ENCODE peak calls at places on chromosomes 1 and 21, in eight cellular contexts. One of them, this sample, is unnamed.
A peak's percentile ranks its signal among the peaks of the same experiment; 100 is the strongest.

GRCh38 chr1:20530901-20531300 is 21.5 kb upstream of the FAM43B start:
- DNase-seq in GM23338: no peak
- DNase-seq in OCI-LY7: no peak
- DNase-seq in GM23248: peak; percentile 40
- DNase-seq in PC-3: peak; percentile 30
- DNase-seq in neural progenitor cell: no peak
- DNase-seq in SK-N-SH: no peak
- DNase-seq in MM.1S: no peak
- DNase-seq in this sample: no peak

GRCh38 chr1:71294178-71294577 is 213.3 kb upstream of the ZRANB2 start:
- DNase-seq in GM23338: no peak
- DNase-seq in OCI-LY7: no peak
- DNase-seq in GM23248: peak; percentile 66
- DNase-seq in PC-3: no peak
- DNase-seq in neural progenitor cell: no peak
- DNase-seq in SK-N-SH: no peak
- DNase-seq in MM.1S: no peak
- DNase-seq in this sample: no peak

GRCh38 chr1:2091611-2092604 is 41.7 kb downstream of the PRKCZ start:
- DNase-seq in GM23338: peak; percentile 83
- DNase-seq in OCI-LY7: peak; percentile 26
- DNase-seq in GM23248: peak; percentile 58
- DNase-seq in PC-3: no peak
- DNase-seq in neural progenitor cell: peak; percentile 74
- DNase-seq in SK-N-SH: no peak
- DNase-seq in MM.1S: peak; percentile 35
- DNase-seq in this sample: peak; percentile 34

GRCh38 chr1:248872752-248873408 is 14.0 kb upstream of the ZNF692 start:
- DNase-seq in GM23338: peak; percentile 89
- DNase-seq in OCI-LY7: peak; percentile 73
- DNase-seq in GM23248: peak; percentile 83
- DNase-seq in PC-3: peak; percentile 81
- DNase-seq in neural progenitor cell: peak; percentile 86
- DNase-seq in SK-N-SH: peak; percentile 68
- DNase-seq in MM.1S: peak; percentile 76
- DNase-seq in this sample: peak; percentile 73

GRCh38 chr1:174800221-174800791 is 199.4 kb upstream of the CACYBP start:
- DNase-seq in GM23338: peak; percentile 35
- DNase-seq in OCI-LY7: peak; percentile 24
- DNase-seq in GM23248: peak; percentile 39
- DNase-seq in PC-3: no peak
- DNase-seq in neural progenitor cell: peak; percentile 23
- DNase-seq in SK-N-SH: peak; percentile 43
- DNase-seq in MM.1S: no peak
- DNase-seq in this sample: peak; percentile 10

GRCh38 chr21:15552914-15553491 is 176.8 kb upstream of the USP25 start:
- DNase-seq in GM23338: peak; percentile 45
- DNase-seq in OCI-LY7: peak; percentile 23
- DNase-seq in GM23248: peak; percentile 62
- DNase-seq in PC-3: peak; percentile 61
- DNase-seq in neural progenitor cell: no peak
- DNase-seq in SK-N-SH: no peak
- DNase-seq in MM.1S: no peak
- DNase-seq in this sample: peak; percentile 10

GRCh38 chr1:41500781-41501518 is 16.5 kb upstream of the EDN2 start:
- DNase-seq in GM23338: no peak
- DNase-seq in OCI-LY7: no peak
- DNase-seq in GM23248: no peak
- DNase-seq in PC-3: no peak
- DNase-seq in neural progenitor cell: no peak
- DNase-seq in SK-N-SH: no peak
- DNase-seq in MM.1S: no peak
- DNase-seq in this sample: no peak

GRCh38 chr1:64508521-64509096 is 38.7 kb downstream of the CACHD1 start:
- DNase-seq in GM23338: no peak
- DNase-seq in OCI-LY7: no peak
- DNase-seq in GM23248: no peak
- DNase-seq in PC-3: no peak
- DNase-seq in neural progenitor cell: peak; percentile 43
- DNase-seq in SK-N-SH: no peak
- DNase-seq in MM.1S: no peak
- DNase-seq in this sample: no peak

GRCh38 chr1:169086603-169087455 is 19.7 kb upstream of the ATP1B1 start:
- DNase-seq in GM23338: no peak
- DNase-seq in OCI-LY7: no peak
- DNase-seq in GM23248: peak; percentile 32
- DNase-seq in PC-3: no peak
- DNase-seq in neural progenitor cell: no peak
- DNase-seq in SK-N-SH: no peak
- DNase-seq in MM.1S: no peak
- DNase-seq in this sample: peak; percentile 74

GRCh38 chr1:239288964-239289535 is 97.3 kb upstream of the CHRM3 start:
- DNase-seq in GM23338: no peak
- DNase-seq in OCI-LY7: no peak
- DNase-seq in GM23248: no peak
- DNase-seq in PC-3: peak; percentile 20
- DNase-seq in neural progenitor cell: no peak
- DNase-seq in SK-N-SH: no peak
- DNase-seq in MM.1S: no peak
- DNase-seq in this sample: no peak

GRCh38 chr1:52920791-52921291 is 699 bp downstream of the ECHDC2 start:
- DNase-seq in GM23338: peak; percentile 67
- DNase-seq in OCI-LY7: no peak
- DNase-seq in GM23248: peak; percentile 60
- DNase-seq in PC-3: peak; percentile 31
- DNase-seq in neural progenitor cell: no peak
- DNase-seq in SK-N-SH: no peak
- DNase-seq in MM.1S: no peak
- DNase-seq in this sample: peak; percentile 54

GRCh38 chr1:43779805-43780403 is 72.6 kb downstream of the ST3GAL3 start:
- DNase-seq in GM23338: no peak
- DNase-seq in OCI-LY7: no peak
- DNase-seq in GM23248: no peak
- DNase-seq in PC-3: no peak
- DNase-seq in neural progenitor cell: no peak
- DNase-seq in SK-N-SH: no peak
- DNase-seq in MM.1S: no peak
- DNase-seq in this sample: no peak

GRCh38 chr1:30519201-30519763 is 204.1 kb downstream of the MATN1 start:
- DNase-seq in GM23338: no peak
- DNase-seq in OCI-LY7: no peak
- DNase-seq in GM23248: no peak
- DNase-seq in PC-3: no peak
- DNase-seq in neural progenitor cell: no peak
- DNase-seq in SK-N-SH: no peak
- DNase-seq in MM.1S: no peak
- DNase-seq in this sample: no peak

GRCh38 chr21:38351176-38351959 is 94.6 kb downstream of the KCNJ15 start:
- DNase-seq in GM23338: no peak
- DNase-seq in OCI-LY7: no peak
- DNase-seq in GM23248: peak; percentile 23
- DNase-seq in PC-3: no peak
- DNase-seq in neural progenitor cell: no peak
- DNase-seq in SK-N-SH: no peak
- DNase-seq in MM.1S: no peak
- DNase-seq in this sample: no peak

GRCh38 chr1:153292740-153293479 is 19.8 kb downstream of the PGLYRP3 start:
- DNase-seq in GM23338: peak; percentile 61
- DNase-seq in OCI-LY7: no peak
- DNase-seq in GM23248: no peak
- DNase-seq in PC-3: no peak
- DNase-seq in neural progenitor cell: no peak
- DNase-seq in SK-N-SH: no peak
- DNase-seq in MM.1S: no peak
- DNase-seq in this sample: no peak
- TF ChIP-seq EZH2phosphoT487 in GM23338: no peak
- TF ChIP-seq EZH2phosphoT487 in OCI-LY7: no peak
- TF ChIP-seq EZH2phosphoT487 in GM23248: no peak
- TF ChIP-seq EZH2phosphoT487 in PC-3: no peak
- TF ChIP-seq EZH2phosphoT487 in neural progenitor cell: no peak
- TF ChIP-seq EZH2phosphoT487 in SK-N-SH: no peak
- TF ChIP-seq EZH2phosphoT487 in MM.1S: no peak
- TF ChIP-seq EZH2phosphoT487 in this sample: no peak

GRCh38 chr1:78522136-78522535 is 31.4 kb downstream of the PTGFR start:
- DNase-seq in GM23338: no peak
- DNase-seq in OCI-LY7: no peak
- DNase-seq in GM23248: no peak
- DNase-seq in PC-3: no peak
- DNase-seq in neural progenitor cell: no peak
- DNase-seq in SK-N-SH: peak; percentile 0
- DNase-seq in MM.1S: no peak
- DNase-seq in this sample: no peak

GRCh38 chr1:78520843-78521242 is 30.1 kb downstream of the PTGFR start:
- DNase-seq in GM23338: no peak
- DNase-seq in OCI-LY7: no peak
- DNase-seq in GM23248: no peak
- DNase-seq in PC-3: no peak
- DNase-seq in neural progenitor cell: no peak
- DNase-seq in SK-N-SH: no peak
- DNase-seq in MM.1S: no peak
- DNase-seq in this sample: no peak

GRCh38 chr1:78520216-78520615 is 29.4 kb downstream of the PTGFR start:
- DNase-seq in GM23338: no peak
- DNase-seq in OCI-LY7: no peak
- DNase-seq in GM23248: no peak
- DNase-seq in PC-3: no peak
- DNase-seq in neural progenitor cell: no peak
- DNase-seq in SK-N-SH: no peak
- DNase-seq in MM.1S: no peak
- DNase-seq in this sample: no peak

GRCh38 chr1:78516716-78517115 is 25.9 kb downstream of the PTGFR start:
- DNase-seq in GM23338: no peak
- DNase-seq in OCI-LY7: no peak
- DNase-seq in GM23248: no peak
- DNase-seq in PC-3: no peak
- DNase-seq in neural progenitor cell: no peak
- DNase-seq in SK-N-SH: no peak
- DNase-seq in MM.1S: no peak
- DNase-seq in this sample: no peak

DNA sequence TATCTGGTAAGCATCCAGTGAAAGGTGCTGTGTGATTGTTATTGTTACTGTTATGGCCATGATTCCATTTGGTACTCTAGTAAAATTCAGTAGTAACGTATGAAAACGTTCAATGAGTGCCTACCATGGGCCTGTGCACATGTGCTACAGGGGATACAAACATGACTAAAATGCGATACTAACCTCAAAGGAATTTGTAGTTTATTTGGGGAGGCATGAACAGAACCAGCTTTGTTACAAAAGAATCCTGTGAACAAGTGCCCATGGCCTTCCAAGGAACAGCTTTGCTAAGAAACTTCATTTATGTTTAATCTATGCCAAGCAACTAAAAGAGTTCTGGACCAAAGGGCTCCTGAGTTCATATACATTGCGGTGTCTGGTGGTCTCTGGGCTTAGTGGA is 28.7 kb downstream of the PTGFR start:
- DNase-seq in GM23338: no peak
- DNase-seq in OCI-LY7: no peak
- DNase-seq in GM23248: peak; percentile 35
- DNase-seq in PC-3: peak; percentile 16
- DNase-seq in neural progenitor cell: no peak
- DNase-seq in SK-N-SH: no peak
- DNase-seq in MM.1S: no peak
- DNase-seq in this sample: no peak
- TF ChIP-seq EZH2phosphoT487 in GM23338: no peak
- TF ChIP-seq EZH2phosphoT487 in OCI-LY7: no peak
- TF ChIP-seq EZH2phosphoT487 in GM23248: no peak
- TF ChIP-seq EZH2phosphoT487 in PC-3: no peak
- TF ChIP-seq EZH2phosphoT487 in neural progenitor cell: no peak
- TF ChIP-seq EZH2phosphoT487 in SK-N-SH: no peak
- TF ChIP-seq EZH2phosphoT487 in MM.1S: no peak
- TF ChIP-seq EZH2phosphoT487 in this sample: no peak

DNA sequence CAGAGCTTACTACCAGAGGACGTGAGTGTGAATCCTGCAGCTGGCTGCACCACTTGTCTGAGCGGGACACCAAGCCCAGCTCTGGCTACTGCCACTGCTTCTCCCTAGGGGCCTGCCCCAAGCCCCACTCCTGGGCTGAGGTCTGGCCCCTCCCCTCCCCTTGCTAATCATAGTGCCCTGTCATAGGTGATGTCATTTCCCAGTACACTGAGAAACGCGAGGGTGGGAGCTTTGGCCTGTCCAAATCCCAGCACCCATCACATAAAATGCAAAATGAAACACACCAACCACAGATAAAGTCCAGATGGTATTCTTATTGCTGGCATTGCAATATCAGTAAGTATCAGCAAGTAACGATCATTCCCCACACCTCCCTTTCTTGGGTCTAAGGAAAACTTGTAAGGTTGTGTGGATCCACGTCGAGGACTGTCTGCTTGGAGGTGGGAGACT is 77.7 kb downstream of the TOMM20 start:
- DNase-seq in GM23338: no peak
- DNase-seq in OCI-LY7: no peak
- DNase-seq in GM23248: peak; percentile 82
- DNase-seq in PC-3: no peak
- DNase-seq in neural progenitor cell: no peak
- DNase-seq in SK-N-SH: peak; percentile 59
- DNase-seq in MM.1S: no peak
- DNase-seq in this sample: no peak
- TF ChIP-seq EZH2phosphoT487 in GM23338: no peak
- TF ChIP-seq EZH2phosphoT487 in OCI-LY7: no peak
- TF ChIP-seq EZH2phosphoT487 in GM23248: no peak
- TF ChIP-seq EZH2phosphoT487 in PC-3: no peak
- TF ChIP-seq EZH2phosphoT487 in neural progenitor cell: no peak
- TF ChIP-seq EZH2phosphoT487 in SK-N-SH: no peak
- TF ChIP-seq EZH2phosphoT487 in MM.1S: no peak
- TF ChIP-seq EZH2phosphoT487 in this sample: no peak

DNA sequence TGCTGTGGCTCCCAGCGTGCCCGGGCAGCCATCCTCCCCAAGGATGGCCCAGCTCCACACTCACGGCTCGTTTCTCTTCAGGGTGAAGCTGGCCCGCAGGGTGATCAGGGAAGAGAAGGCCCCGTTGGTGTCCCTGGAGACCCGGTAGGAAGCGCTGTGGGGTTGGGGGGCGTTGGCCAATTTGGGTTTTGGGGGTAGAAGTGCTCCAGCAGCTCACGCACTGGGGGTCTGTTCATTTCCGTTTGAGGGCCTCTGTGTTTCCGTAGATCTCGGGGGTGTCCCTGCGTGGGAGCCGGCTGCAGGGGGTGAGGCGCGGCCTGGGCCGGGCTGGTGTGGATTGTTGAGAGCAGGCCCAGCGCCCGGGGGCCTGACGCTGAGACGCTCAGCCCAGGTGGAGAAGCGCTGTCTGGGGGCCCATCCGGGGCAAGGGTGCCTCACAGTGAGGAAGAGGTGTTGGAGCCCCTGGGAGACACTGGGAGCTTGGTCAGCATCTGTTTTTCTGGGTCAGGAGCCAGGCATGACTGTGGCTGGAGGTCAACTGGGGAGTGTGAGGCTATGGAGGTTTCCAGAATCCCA is 12.6 kb downstream of the COL6A1 start:
- DNase-seq in GM23338: no peak
- DNase-seq in OCI-LY7: no peak
- DNase-seq in GM23248: peak; percentile 36
- DNase-seq in PC-3: no peak
- DNase-seq in neural progenitor cell: no peak
- DNase-seq in SK-N-SH: no peak
- DNase-seq in MM.1S: no peak
- DNase-seq in this sample: no peak
- TF ChIP-seq EZH2phosphoT487 in GM23338: no peak
- TF ChIP-seq EZH2phosphoT487 in OCI-LY7: no peak
- TF ChIP-seq EZH2phosphoT487 in GM23248: no peak
- TF ChIP-seq EZH2phosphoT487 in PC-3: no peak
- TF ChIP-seq EZH2phosphoT487 in neural progenitor cell: no peak
- TF ChIP-seq EZH2phosphoT487 in SK-N-SH: no peak
- TF ChIP-seq EZH2phosphoT487 in MM.1S: no peak
- TF ChIP-seq EZH2phosphoT487 in this sample: no peak

This sample was measured in hepatocyte.